ENCODE peak calls at places on chromosome 21, in four cellular contexts. W is left ventricle myocardium inferior, Q is heart left ventricle, E is fibroblast of lung. R is an unnamed sample.

GRCh38 chr21:32329331-32329730 is 30.7 kb downstream of the MRAP start:
- DNase-seq in W (no peak), Q (no peak), E (peak), R (no peak)

GRCh38 chr21:26388731-26389231 is 184.3 kb downstream of the CYYR1 start:
- DNase-seq in W (no peak), Q (no peak), E (peak), R (peak)

GRCh38 chr21:35932232-35932911 is 128.0 kb downstream of the SETD4 start:
- DNase-seq in W (peak), Q (peak), E (peak), R (peak)

GRCh38 chr21:35314896-35315582 is 265.9 kb upstream of the RUNX1 start:
- DNase-seq in W (no peak), Q (no peak), E (peak), R (no peak)

GRCh38 chr21:28419811-28420210 is 572.9 kb downstream of the LTN1 start:
- DNase-seq in W (no peak), Q (no peak), E (no peak), R (no peak)

GRCh38 chr21:35637431-35637830 is 422.9 kb downstream of the SETD4 start:
- DNase-seq in W (no peak), Q (no peak), E (peak), R (peak)

GRCh38 chr21:16535100-16535418 is 805.3 kb downstream of the USP25 start:
- DNase-seq in W (peak), Q (peak), E (peak), R (peak)

GRCh38 chr21:36699026-36699545 is at the start of gene SIM2:
- DNase-seq in W (no peak), Q (no peak), E (no peak), R (peak)

GRCh38 chr21:36076878-36077658 is 7.2 kb downstream of the CBR1 start:
- DNase-seq in W (no peak), Q (no peak), E (no peak), R (no peak)

GRCh38 chr21:35273331-35273730 is 224.2 kb upstream of the RUNX1 start:
- DNase-seq in W (no peak), Q (no peak), E (no peak), R (no peak)

GRCh38 chr21:32578107-32578691 is 7.1 kb downstream of the TCP10L start:
- DNase-seq in W (no peak), Q (no peak), E (no peak), R (peak)

GRCh38 chr21:31988492-31989285 is 115.9 kb downstream of the HUNK start:
- DNase-seq in W (no peak), Q (no peak), E (no peak), R (no peak)

GRCh38 chr21:28587748-28588147 is 404.9 kb downstream of the LTN1 start:
- DNase-seq in W (no peak), Q (no peak), E (peak), R (no peak)

GRCh38 chr21:43281661-43282357 is 113.0 kb downstream of the CRYAA start:
- DNase-seq in W (peak), Q (peak), E (no peak), R (no peak)

GRCh38 chr21:35102488-35103407 is 53.6 kb upstream of the RUNX1 start:
- DNase-seq in W (peak), Q (peak), E (peak), R (no peak)

GRCh38 chr21:26966978-26967913 is at the start of gene ADAMTS5:
- DNase-seq in W (peak), Q (peak), E (peak), R (peak)

DNA sequence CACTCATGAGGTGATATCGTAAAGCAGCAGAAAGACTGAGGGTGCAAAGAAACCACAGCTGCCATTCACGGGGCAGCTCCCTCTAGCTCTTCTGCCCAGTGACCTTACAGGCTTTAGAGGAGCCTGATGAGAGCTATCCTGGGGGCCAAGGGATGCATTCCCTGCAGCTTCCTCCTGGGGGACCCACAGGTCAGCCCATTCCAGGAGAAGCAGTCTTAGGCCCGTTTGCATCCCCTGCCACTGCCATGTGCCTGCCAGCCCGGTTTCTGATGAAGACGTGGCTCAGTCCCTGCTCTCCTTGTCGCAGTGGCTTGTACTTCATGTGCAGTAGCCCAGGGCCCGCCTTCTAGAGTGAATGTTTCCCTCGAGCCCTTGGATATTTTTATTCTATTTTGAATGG is 22.8 kb downstream of the ATP5PO start:
- DNase-seq in W (no peak), Q (no peak), E (no peak), R (peak)
- TF ChIP-seq CTCF in W (no peak), Q (no peak), E (no peak), R (no peak)

GRCh38 chr21:17783816-17784598 is 35.1 kb downstream of the C21orf91 start:
- DNase-seq in W (no peak), Q (no peak), E (no peak), R (no peak)
- H3K4me3 ChIP-seq in W (no peak), Q (no peak), E (no peak), R (no peak)

GRCh38 chr21:39317134-39318090 is 4.0 kb upstream of the BRWD1 start:
- DNase-seq in W (no peak), Q (no peak), E (no peak), R (peak)
- TF ChIP-seq CTCF in W (no peak), Q (no peak), E (no peak), R (no peak)

GRCh38 chr21:14388282-14388681 is 5.3 kb upstream of the HSPA13 start:
- DNase-seq in W (no peak), Q (no peak), E (no peak), R (no peak)

GRCh38 chr21:14382835-14383595 is at the start of gene HSPA13:
- DNase-seq in W (peak), Q (peak), E (peak), R (peak)

GRCh38 chr21:14383596-14384210 is 757 bp upstream of the HSPA13 start:
- DNase-seq in W (no peak), Q (no peak), E (peak), R (no peak)

GRCh38 chr21:14382486-14382834 is 486 bp downstream of the HSPA13 start:
- DNase-seq in W (no peak), Q (peak), E (peak), R (peak)

DNA sequence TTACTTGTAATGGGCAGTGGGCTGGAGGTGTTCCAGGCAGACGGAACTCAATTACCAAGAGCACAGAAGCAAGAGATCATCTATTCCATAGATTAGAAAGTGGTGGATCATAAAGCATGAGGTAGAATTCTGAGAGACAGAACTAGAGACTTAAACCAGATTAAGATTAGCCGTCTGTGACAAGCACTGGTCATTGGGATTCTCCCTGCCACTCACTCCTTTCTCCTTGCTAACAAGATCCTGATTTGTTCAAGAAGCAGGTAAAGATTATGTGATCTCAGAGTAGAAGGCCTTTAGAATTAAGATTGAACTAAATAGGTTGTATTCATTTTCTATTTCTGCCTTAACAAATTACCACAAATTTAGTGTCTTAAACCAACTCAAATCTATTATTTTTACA is 1.5 kb upstream of the HSPA13 start:
- DNase-seq in W (no peak), Q (no peak), E (no peak), R (no peak)
- H3K4me3 ChIP-seq in W (peak), Q (no peak), E (no peak), R (no peak)

GRCh38 chr21:45542667-45543370 is 579 bp upstream of the SLC19A1 start:
- DNase-seq in W (peak), Q (peak), E (no peak), R (no peak)

GRCh38 chr21:45543710-45544448 is 1.6 kb upstream of the SLC19A1 start:
- DNase-seq in W (peak), Q (peak), E (no peak), R (no peak)

GRCh38 chr21:45543371-45543709 is 1.1 kb upstream of the SLC19A1 start:
- DNase-seq in W (peak), Q (peak), E (no peak), R (no peak)

GRCh38 chr21:45541221-45542039 is 810 bp downstream of the SLC19A1 start:
- DNase-seq in W (peak), Q (peak), E (peak), R (peak)

GRCh38 chr21:45542242-45542666 is at the start of gene SLC19A1:
- DNase-seq in W (peak), Q (peak), E (peak), R (peak)
- TF ChIP-seq CTCF in W (peak), Q (peak), E (peak), R (peak)

GRCh38 chr21:42118121-42118795 is 47.1 kb downstream of the UMODL1 start:
- DNase-seq in W (no peak), Q (no peak), E (no peak), R (no peak)
- H3K4me3 ChIP-seq in W (no peak), Q (no peak), E (no peak), R (no peak)

DNA sequence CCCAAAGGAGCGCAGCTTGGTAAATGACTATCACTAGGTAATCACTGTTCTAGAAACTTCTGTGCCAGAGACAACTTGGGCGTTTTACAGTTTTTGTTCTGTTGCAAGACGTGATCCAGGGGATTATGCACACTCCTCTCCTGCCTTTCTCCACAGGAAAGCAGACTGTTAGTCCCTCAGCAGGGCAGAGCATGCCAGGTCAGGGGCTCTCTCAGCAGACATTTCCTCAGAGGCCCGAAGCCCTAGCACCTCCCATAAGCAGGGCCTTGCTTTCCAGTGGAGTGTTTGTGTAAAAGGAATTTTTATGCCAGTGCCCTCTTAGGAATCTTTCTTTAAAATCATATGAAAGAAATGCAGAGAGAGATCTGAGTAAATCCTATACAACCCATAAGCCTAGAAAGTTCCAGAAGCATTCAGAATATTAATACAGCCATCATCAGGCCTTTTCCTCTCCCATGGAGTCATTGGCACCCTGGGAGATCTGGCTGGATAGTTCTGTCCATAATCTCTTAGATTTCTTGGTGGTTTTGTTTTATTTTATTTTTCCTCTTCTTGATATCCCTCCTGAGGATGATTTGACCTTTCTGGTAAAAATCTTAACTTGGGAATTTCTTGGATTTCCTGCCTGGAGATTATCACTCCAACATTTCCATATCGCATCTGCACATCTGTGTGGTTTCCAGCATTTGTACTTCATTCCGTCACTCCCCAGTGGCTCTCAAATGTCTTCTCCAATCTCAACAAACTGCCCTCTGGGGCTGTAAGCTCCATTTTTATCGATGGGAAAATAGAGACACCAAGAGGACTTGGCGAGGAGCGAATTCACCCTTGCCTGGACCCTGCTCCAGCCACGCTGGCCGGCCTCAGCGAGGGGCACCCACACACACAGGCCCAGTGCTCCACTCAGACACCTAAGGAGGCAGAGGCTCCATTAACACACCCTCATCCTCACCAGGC is 116.1 kb downstream of the PSMG1 start:
- DNase-seq in W (no peak), Q (no peak), E (no peak), R (peak)
- TF ChIP-seq CTCF in W (no peak), Q (no peak), E (no peak), R (no peak)

GRCh38 chr21:41947596-41948403 is 6.0 kb downstream of the C2CD2 start:
- DNase-seq in W (no peak), Q (peak), E (peak), R (peak)
- H3K4me3 ChIP-seq in W (no peak), Q (no peak), E (no peak), R (no peak)

GRCh38 chr21:44375686-44376320 is 22.4 kb downstream of the TRPM2 start:
- DNase-seq in W (no peak), Q (no peak), E (no peak), R (no peak)

GRCh38 chr21:44377201-44377921 is 23.9 kb downstream of the TRPM2 start:
- DNase-seq in W (no peak), Q (no peak), E (no peak), R (no peak)

GRCh38 chr21:44374601-44375280 is 21.3 kb downstream of the TRPM2 start:
- DNase-seq in W (no peak), Q (no peak), E (no peak), R (no peak)

GRCh38 chr21:44376606-44377005 is 23.2 kb downstream of the TRPM2 start:
- DNase-seq in W (no peak), Q (no peak), E (no peak), R (no peak)

GRCh38 chr21:44375281-44375651 is 21.8 kb downstream of the TRPM2 start:
- DNase-seq in W (no peak), Q (no peak), E (no peak), R (no peak)
- TF ChIP-seq CTCF in W (no peak), Q (no peak), E (no peak), R (no peak)

R was measured in cardiac muscle cell.